ENCODE peak calls at places on chromosomes 6 and 20, in seven cellular contexts. V is HCT116, O is K562, N is GM12878, Q is SK-N-SH, S is H1, T is T47D. M is an unnamed sample.
A peak's percentile ranks its signal among the peaks of the same experiment; 100 is the strongest.

GRCh38 chr6:87658516-87658915 is 43.5 kb downstream of the AKIRIN2 start:
- DNase-seq in V (no peak), O (no peak), N (no peak), Q (no peak), S (no peak), T (no peak), M (no peak)

GRCh38 chr20:41249781-41250281 is 67.7 kb downstream of the ZHX3 start:
- DNase-seq in V (no peak), O (peak; percentile 20), N (no peak), Q (peak; percentile 18), S (peak; percentile 78), T (no peak), M (peak; percentile 55)

GRCh38 chr6:170476360-170476759 is 76.7 kb downstream of the PSMB1 start:
- DNase-seq in V (no peak), O (no peak), N (peak; percentile 40), Q (no peak), S (no peak), T (no peak), M (no peak)

GRCh38 chr6:140253096-140253495 is 878.6 kb upstream of the CITED2 start:
- DNase-seq in V (no peak), O (no peak), N (no peak), Q (no peak), S (no peak), T (no peak), M (no peak)

GRCh38 chr6:83273596-83273995 is 80.4 kb downstream of the RWDD2A start:
- DNase-seq in V (no peak), O (no peak), N (no peak), Q (no peak), S (no peak), T (no peak), M (no peak)

GRCh38 chr6:6790891-6791290 is 202.4 kb downstream of the LY86 start:
- DNase-seq in V (peak; percentile 87), O (no peak), N (no peak), Q (no peak), S (no peak), T (no peak), M (peak; percentile 33)

GRCh38 chr6:31775184-31775583 is 1.9 kb downstream of the VWA7 start:
- DNase-seq in V (no peak), O (no peak), N (no peak), Q (no peak), S (no peak), T (peak; percentile 42), M (no peak)

GRCh38 chr6:154962751-154963150 is 32.4 kb upstream of the TIAM2 start:
- DNase-seq in V (no peak), O (no peak), N (no peak), Q (no peak), S (no peak), T (no peak), M (peak; percentile 40)

GRCh38 chr6:151757506-151757955 is 50.0 kb upstream of the ESR1 start:
- DNase-seq in V (no peak), O (no peak), N (peak; percentile 69), Q (no peak), S (no peak), T (no peak), M (peak; percentile 29)

GRCh38 chr6:165986647-165987482 is 180.8 kb downstream of the TBXT start:
- DNase-seq in V (no peak), O (no peak), N (no peak), Q (peak; percentile 62), S (peak; percentile 53), T (no peak), M (no peak)

GRCh38 chr6:130322673-130323268 is 43.0 kb upstream of the TMEM200A start:
- DNase-seq in V (peak; percentile 48), O (peak; percentile 25), N (peak; percentile 17), Q (peak; percentile 20), S (no peak), T (no peak), M (peak; percentile 55)

GRCh38 chr6:5937516-5937915 is 69.2 kb downstream of the NRN1 start:
- DNase-seq in V (no peak), O (no peak), N (no peak), Q (no peak), S (no peak), T (no peak), M (no peak)

GRCh38 chr20:48295445-48295903 is 510.2 kb upstream of the SULF2 start:
- DNase-seq in V (peak; percentile 79), O (no peak), N (no peak), Q (no peak), S (no peak), T (peak; percentile 49), M (peak; percentile 94)

GRCh38 chr6:82608365-82608764 is 244.7 kb downstream of the TPBG start:
- DNase-seq in V (no peak), O (no peak), N (no peak), Q (no peak), S (no peak), T (no peak), M (no peak)

GRCh38 chr20:53899351-53900167 is 170.8 kb downstream of the BCAS1 start:
- DNase-seq in V (no peak), O (no peak), N (peak; percentile 95), Q (peak; percentile 38), S (no peak), T (no peak), M (no peak)

GRCh38 chr6:53615633-53616449 is 49.7 kb downstream of the KLHL31 start:
- DNase-seq in V (peak; percentile 99), O (peak; percentile 26), N (no peak), Q (no peak), S (no peak), T (no peak), M (peak; percentile 100)

GRCh38 chr6:11538049-11538798 is 675 bp downstream of the TMEM170B start:
- DNase-seq in V (no peak), O (peak; percentile 30), N (no peak), Q (peak; percentile 70), S (peak; percentile 68), T (peak; percentile 16), M (no peak)

GRCh38 chr20:61557603-61558002 is 305.5 kb downstream of the CDH4 start:
- DNase-seq in V (no peak), O (no peak), N (no peak), Q (no peak), S (no peak), T (no peak), M (no peak)

GRCh38 chr6:11210386-11211138 is 21.9 kb downstream of the NEDD9 start:
- DNase-seq in V (no peak), O (no peak), N (no peak), Q (no peak), S (no peak), T (no peak), M (no peak)

GRCh38 chr20:35264755-35265154 is 13.2 kb downstream of the MMP24OS start:
- DNase-seq in V (no peak), O (no peak), N (no peak), Q (no peak), S (no peak), T (no peak), M (peak; percentile 74)

GRCh38 chr6:148441454-148441911 is 98.8 kb downstream of the SASH1 start:
- DNase-seq in V (peak; percentile 66), O (no peak), N (no peak), Q (no peak), S (no peak), T (no peak), M (peak; percentile 35)

GRCh38 chr6:49902856-49903255 is 36.5 kb upstream of the CRISP1 start:
- DNase-seq in V (no peak), O (no peak), N (no peak), Q (no peak), S (no peak), T (no peak), M (no peak)

GRCh38 chr6:24910331-24910849 is 25.4 kb downstream of the RIPOR2 start:
- DNase-seq in V (no peak), O (no peak), N (no peak), Q (peak; percentile 62), S (peak; percentile 73), T (no peak), M (no peak)

GRCh38 chr6:10403385-10404106 is 11.3 kb downstream of the TFAP2A start:
- DNase-seq in V (no peak), O (peak; percentile 53), N (no peak), Q (no peak), S (no peak), T (no peak), M (no peak)

GRCh38 chr6:29675561-29675960 is 5.4 kb downstream of the ZFP57 start:
- DNase-seq in V (no peak), O (no peak), N (no peak), Q (no peak), S (no peak), T (no peak), M (no peak)

GRCh38 chr6:134669531-134669930 is 280.4 kb downstream of the ALDH8A1 start:
- DNase-seq in V (no peak), O (no peak), N (no peak), Q (no peak), S (no peak), T (no peak), M (no peak)

GRCh38 chr6:154166140-154166539 is 127.1 kb downstream of the OPRM1 start:
- DNase-seq in V (no peak), O (no peak), N (no peak), Q (no peak), S (peak; percentile 51), T (no peak), M (no peak)

GRCh38 chr20:57364451-57364850 is 13.4 kb downstream of the RAE1 start:
- DNase-seq in V (no peak), O (no peak), N (no peak), Q (no peak), S (no peak), T (no peak), M (no peak)

GRCh38 chr6:100134703-100135102 is 140.7 kb upstream of the MCHR2 start:
- DNase-seq in V (no peak), O (no peak), N (no peak), Q (no peak), S (no peak), T (no peak), M (no peak)

DNA sequence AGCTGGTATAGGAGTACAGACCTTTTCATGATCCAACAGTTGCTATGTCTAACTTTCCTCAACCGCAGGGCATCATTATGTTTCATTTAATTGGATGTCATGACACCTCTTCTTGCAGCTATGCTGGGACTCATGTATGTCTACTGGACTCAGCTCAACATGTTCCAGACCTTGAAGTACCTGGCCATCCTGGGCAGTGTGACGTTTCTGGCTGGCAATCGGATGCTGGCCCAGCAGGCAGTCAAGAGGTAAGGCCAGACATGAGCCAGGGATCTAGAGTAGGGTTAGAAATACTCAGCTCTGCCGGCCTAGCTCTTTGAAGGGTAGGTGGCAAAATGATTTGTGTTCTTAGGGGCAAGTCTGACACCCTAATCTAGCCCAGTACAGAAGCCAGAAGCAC is 25.2 kb downstream of the GHRH start:
- DNase-seq in V (no peak), O (no peak), N (no peak), Q (no peak), S (no peak), T (no peak), M (no peak)
- TF ChIP-seq JUND in V (no peak), O (no peak), N (no peak), Q (no peak), S (no peak), T (no peak), M (no peak)

GRCh38 chr20:25269833-25270170 is 21.9 kb downstream of the PYGB start:
- DNase-seq in V (no peak), O (no peak), N (no peak), Q (no peak), S (peak; percentile 37), T (no peak), M (no peak)
- TF ChIP-seq JUND in V (no peak), O (no peak), N (no peak), Q (no peak), S (no peak), T (no peak), M (no peak)

GRCh38 chr20:33655164-33655563 is 7.0 kb upstream of the C20orf144 start:
- DNase-seq in V (no peak), O (no peak), N (no peak), Q (no peak), S (no peak), T (no peak), M (no peak)
- TF ChIP-seq JUND in V (no peak), O (no peak), N (no peak), Q (no peak), S (no peak), T (no peak), M (no peak)

GRCh38 chr6:15570171-15570570 is 92.7 kb downstream of the DTNBP1 start:
- DNase-seq in V (no peak), O (no peak), N (no peak), Q (no peak), S (no peak), T (no peak), M (no peak)
- TF ChIP-seq JUND in V (no peak), O (no peak), N (no peak), Q (no peak), S (no peak), T (no peak), M (no peak)